ENCODE peak calls at places on chromosomes 12 and 14, in six cellular contexts. J, D, G, R, W and M are unnamed samples.
A peak's percentile ranks its signal among the peaks of the same experiment; 100 is the strongest.

GRCh38 chr14:105419305-105420091 is at the start of gene MTA1:
- DNase-seq in R (no peak), D (peak; percentile 57), W (peak; percentile 60), J (peak; percentile 58), G (no peak), M (no peak)

GRCh38 chr14:87149583-87150354 is 843.2 kb downstream of the GALC start:
- DNase-seq in D (no peak), W (peak; percentile 25), J (no peak), G (no peak), R (no peak), M (no peak)

GRCh38 chr12:116135209-116135930 is 142.1 kb downstream of the MED13L start:
- DNase-seq in G (no peak), W (peak; percentile 80), D (no peak), J (no peak), R (no peak), M (no peak)

GRCh38 chr12:45918818-45919217 is 71.6 kb downstream of the SCAF11 start:
- DNase-seq in R (no peak), D (no peak), W (no peak), G (no peak), J (no peak), M (no peak)

GRCh38 chr14:69355955-69356321 is 42.2 kb downstream of the ERH start:
- DNase-seq in D (no peak), G (no peak), R (peak; percentile 83), J (no peak), W (peak; percentile 69), M (no peak)

GRCh38 chr14:26897186-26897585 is 299.4 kb upstream of the NOVA1 start:
- DNase-seq in J (no peak), W (no peak), G (no peak), R (no peak), D (no peak), M (no peak)

GRCh38 chr12:91902860-91903683 is 242.6 kb downstream of the BTG1 start:
- DNase-seq in R (no peak), D (peak; percentile 12), J (no peak), W (peak; percentile 61), G (no peak), M (no peak)

GRCh38 chr12:116248930-116249329 is 28.6 kb downstream of the MED13L start:
- DNase-seq in R (no peak), D (no peak), G (no peak), W (no peak), J (no peak), M (no peak)

GRCh38 chr12:12872934-12873275 is 18.5 kb upstream of the GPRC5A start:
- DNase-seq in R (no peak), W (peak; percentile 57), J (no peak), D (no peak), G (no peak), M (no peak)

GRCh38 chr14:88422919-88423318 is 37.5 kb downstream of the SPATA7 start:
- DNase-seq in D (no peak), W (peak; percentile 82), J (no peak), G (no peak), R (no peak), M (no peak)

GRCh38 chr12:99122496-99122895 is 477.4 kb downstream of the APAF1 start:
- DNase-seq in R (no peak), J (no peak), W (no peak), D (no peak), G (no peak), M (no peak)

GRCh38 chr12:5907812-5908211 is 37.2 kb downstream of the ANO2 start:
- DNase-seq in G (no peak), J (no peak), W (no peak), R (no peak), D (no peak), M (no peak)

GRCh38 chr12:47219243-47219642 is 139.5 kb upstream of the AMIGO2 start:
- DNase-seq in G (no peak), W (peak; percentile 46), J (no peak), D (no peak), R (no peak), M (no peak)

GRCh38 chr12:117485984-117486839 is 124.8 kb upstream of the NOS1 start:
- DNase-seq in D (no peak), G (no peak), W (no peak), J (peak; percentile 49), R (no peak), M (no peak)

GRCh38 chr14:93868165-93868564 is 59.0 kb upstream of the FAM181A start:
- DNase-seq in R (no peak), W (no peak), G (no peak), J (no peak), D (no peak), M (no peak)

GRCh38 chr12:94147377-94147990 is 893 bp upstream of the PLXNC1 start:
- DNase-seq in J (no peak), D (no peak), W (no peak), G (no peak), R (no peak), M (no peak)

GRCh38 chr14:26896447-26896846 is 298.6 kb upstream of the NOVA1 start:
- DNase-seq in D (no peak), G (no peak), R (peak; percentile 71), W (no peak), J (no peak), M (no peak)

GRCh38 chr12:89980236-89980635 is 271.6 kb upstream of the ATP2B1 start:
- DNase-seq in W (peak; percentile 90), D (no peak), R (peak; percentile 43), J (no peak), G (no peak), M (peak; percentile 49)

GRCh38 chr12:54008260-54008552 is 579 bp upstream of the HOXC8 start:
- DNase-seq in R (no peak), J (no peak), W (no peak), G (no peak), D (no peak), M (no peak)

GRCh38 chr12:31591308-31591901 is 469 bp upstream of the DENND5B start:
- DNase-seq in W (peak; percentile 34), D (no peak), J (no peak), R (no peak), G (no peak), M (no peak)